ENCODE peak calls at places on chromosomes 3 and 15, in eight cellular contexts. O is Caco-2; I is CD4-positive, CD25-positive, alpha-beta regulatory T cell; S is GM23338; E is psoas muscle; J is mucosa of descending colon; M is stomach; T is OCI-LY7. U is an unnamed sample.

GRCh38 chr3:97927699-97928098 is 44.5 kb downstream of the RIOX2 start:
- DNase-seq in O (peak; percentile 30), I (no peak), E (no peak), M (no peak), J (no peak), S (no peak), T (no peak), U (no peak)

GRCh38 chr3:27428446-27428845 is 55.7 kb downstream of the SLC4A7 start:
- DNase-seq in I (no peak), M (no peak), J (no peak), T (no peak), E (no peak), S (no peak), O (no peak), U (no peak)

GRCh38 chr3:33196538-33196937 is 22.1 kb downstream of the SUSD5 start:
- DNase-seq in I (no peak), T (no peak), M (no peak), J (no peak), S (no peak), E (no peak), O (peak; percentile 42), U (no peak)

GRCh38 chr3:56962200-56962599 is 98.3 kb upstream of the SPATA12 start:
- DNase-seq in I (no peak), J (no peak), O (no peak), S (no peak), M (no peak), E (no peak), T (peak; percentile 41), U (no peak)

GRCh38 chr3:126939347-126939735 is 43.6 kb upstream of the PLXNA1 start:
- DNase-seq in I (no peak), O (no peak), J (no peak), M (no peak), T (no peak), E (no peak), S (peak; percentile 34), U (no peak)

GRCh38 chr3:13346481-13347389 is 73.4 kb downstream of the NUP210 start:
- DNase-seq in I (peak; percentile 60), M (peak; percentile 29), E (peak; percentile 77), O (no peak), J (peak; percentile 33), T (no peak), S (peak; percentile 78), U (peak; percentile 27)

GRCh38 chr3:129122697-129123055 is 1.1 kb upstream of the RAB43 start:
- DNase-seq in S (peak; percentile 66), T (no peak), E (no peak), O (peak; percentile 17), M (peak; percentile 31), I (peak; percentile 22), J (no peak), U (no peak)

GRCh38 chr15:70062321-70062956 is 35.3 kb downstream of the TLE3 start:
- DNase-seq in T (no peak), J (peak; percentile 78), I (no peak), M (peak; percentile 43), O (no peak), E (peak; percentile 77), S (no peak), U (peak; percentile 70)

GRCh38 chr15:76576526-76577279 is 240.1 kb downstream of the ISL2 start:
- DNase-seq in I (no peak), J (peak; percentile 78), E (peak; percentile 55), O (no peak), S (no peak), T (no peak), M (peak; percentile 90), U (peak; percentile 72)

GRCh38 chr3:119279101-119279554 is 15.1 kb upstream of the ARHGAP31 start:
- DNase-seq in S (no peak), I (no peak), J (peak; percentile 60), O (no peak), M (peak; percentile 63), T (no peak), E (no peak), U (peak; percentile 78)

GRCh38 chr3:128486692-128487537 is 6.1 kb downstream of the GATA2 start:
- DNase-seq in T (no peak), M (no peak), E (no peak), J (no peak), S (peak; percentile 64), I (no peak), O (no peak), U (no peak)

GRCh38 chr3:150117076-150117475 is 146.4 kb upstream of the PFN2 start:
- DNase-seq in I (no peak), O (no peak), T (no peak), E (no peak), J (no peak), S (no peak), M (no peak), U (no peak)

GRCh38 chr15:78875107-78875914 is 2.6 kb downstream of the MORF4L1 start:
- DNase-seq in O (no peak), J (no peak), T (peak; percentile 19), E (no peak), I (no peak), S (no peak), M (no peak), U (no peak)

GRCh38 chr15:78880242-78880533 is 7.5 kb downstream of the MORF4L1 start:
- DNase-seq in S (no peak), J (no peak), O (no peak), E (no peak), I (no peak), T (no peak), M (no peak), U (no peak)

GRCh38 chr15:78879517-78880241 is 7.0 kb downstream of the MORF4L1 start:
- DNase-seq in J (no peak), I (no peak), E (no peak), S (no peak), M (no peak), T (no peak), O (no peak), U (no peak)

GRCh38 chr15:78880828-78881227 is 8.1 kb downstream of the MORF4L1 start:
- DNase-seq in I (no peak), O (no peak), M (no peak), E (no peak), T (no peak), J (no peak), S (no peak), U (no peak)

GRCh38 chr15:78878356-78878755 is 5.7 kb downstream of the MORF4L1 start:
- DNase-seq in E (no peak), S (no peak), O (no peak), I (no peak), M (no peak), T (no peak), J (no peak), U (no peak)
- H3K4me1 ChIP-seq in E (peaks cover 74% of the 10 kb centered on the region), S (peaks cover 41% of the 10 kb centered on the region), O (peaks cover 24% of the 10 kb centered on the region), I (peaks cover 68% of the 10 kb centered on the region), M (peaks cover 70% of the 10 kb centered on the region), T (peaks cover 41% of the 10 kb centered on the region), J (peaks cover 32% of the 10 kb centered on the region), U (peaks cover 14% of the 10 kb centered on the region)

GRCh38 chr15:38496151-38496550 is 42.2 kb downstream of the FAM98B start:
- DNase-seq in S (peak; percentile 32), I (no peak), T (no peak), O (no peak), J (no peak), M (no peak), E (no peak), U (no peak)
- H3K36me3 ChIP-seq in S (no peaks in the 10 kb centered on the region), I (peaks cover 95% of the 10 kb centered on the region), T (peaks cover 13% of the 10 kb centered on the region), O (no peaks in the 10 kb centered on the region), J (no peaks in the 10 kb centered on the region), M (peaks cover 9% of the 10 kb centered on the region), E (peaks cover 5% of the 10 kb centered on the region), U (no peaks in the 10 kb centered on the region)

GRCh38 chr15:89129816-89130134 is 41.5 kb downstream of the ABHD2 start:
- DNase-seq in S (no peak), O (no peak), J (no peak), M (no peak), I (no peak), T (no peak), E (no peak), U (no peak)

GRCh38 chr15:89130194-89130593 is 41.9 kb downstream of the ABHD2 start:
- DNase-seq in S (no peak), O (no peak), I (no peak), M (no peak), J (no peak), T (no peak), E (no peak), U (no peak)

GRCh38 chr15:89136084-89136806 is 48.0 kb downstream of the ABHD2 start:
- DNase-seq in J (no peak), M (no peak), T (no peak), O (no peak), I (no peak), E (no peak), S (no peak), U (no peak)

GRCh38 chr15:89129123-89129815 is 41.0 kb downstream of the ABHD2 start:
- DNase-seq in S (peak; percentile 84), T (peak; percentile 58), J (peak; percentile 77), O (peak; percentile 53), E (peak; percentile 71), M (peak; percentile 63), I (peak; percentile 46), U (peak; percentile 39)

DNA sequence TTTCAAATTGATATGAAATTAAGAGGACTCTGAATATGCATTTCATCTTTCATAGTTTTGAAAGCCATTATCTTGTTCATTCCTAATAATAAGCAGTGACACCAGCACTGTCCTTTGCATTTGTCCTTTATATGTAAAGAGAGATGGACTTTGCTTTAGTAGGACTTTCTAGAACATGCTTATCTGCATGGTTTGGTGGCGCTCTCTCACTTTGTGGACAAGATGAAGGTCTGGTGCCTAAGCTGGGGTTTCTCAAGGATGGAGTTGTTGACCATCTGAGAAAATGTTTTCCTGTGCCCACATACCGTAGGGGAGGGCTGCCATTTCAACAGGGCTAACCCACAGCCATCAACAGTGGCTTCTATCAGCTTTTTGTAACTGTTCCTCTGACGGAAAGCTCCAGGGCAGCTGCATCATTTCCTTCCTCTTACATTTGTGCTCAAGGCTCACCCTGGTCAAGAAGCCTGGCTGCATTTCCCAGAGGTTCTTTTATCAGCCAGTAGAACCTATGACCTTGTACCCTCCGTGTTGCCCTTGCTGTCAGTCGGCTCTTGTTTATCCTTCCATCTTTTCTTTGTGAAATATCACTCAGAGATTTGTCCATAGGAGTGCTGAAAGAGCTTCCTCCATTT is 44.5 kb downstream of the ABHD2 start:
- DNase-seq in O (no peak), J (no peak), S (no peak), E (no peak), M (no peak), I (no peak), T (no peak), U (peak; percentile 53)
- H3K4me1 ChIP-seq in O (peaks cover 32% of the 10 kb centered on the region), J (peaks cover 21% of the 10 kb centered on the region), S (no peaks in the 10 kb centered on the region), E (peaks cover 47% of the 10 kb centered on the region), M (peaks cover 71% of the 10 kb centered on the region), I (no peaks in the 10 kb centered on the region), T (no peaks in the 10 kb centered on the region), U (peaks cover 45% of the 10 kb centered on the region)

GRCh38 chr3:82883072-82883471 is 1121.6 kb upstream of the GBE1 start:
- DNase-seq in S (no peak), E (no peak), M (no peak), O (no peak), J (no peak), I (no peak), T (no peak), U (no peak)
- H3K36me3 ChIP-seq in S (no peaks in the 10 kb centered on the region), E (no peaks in the 10 kb centered on the region), M (no peaks in the 10 kb centered on the region), O (no peaks in the 10 kb centered on the region), J (no peaks in the 10 kb centered on the region), I (no peaks in the 10 kb centered on the region), T (no peaks in the 10 kb centered on the region), U (no peaks in the 10 kb centered on the region)

DNA sequence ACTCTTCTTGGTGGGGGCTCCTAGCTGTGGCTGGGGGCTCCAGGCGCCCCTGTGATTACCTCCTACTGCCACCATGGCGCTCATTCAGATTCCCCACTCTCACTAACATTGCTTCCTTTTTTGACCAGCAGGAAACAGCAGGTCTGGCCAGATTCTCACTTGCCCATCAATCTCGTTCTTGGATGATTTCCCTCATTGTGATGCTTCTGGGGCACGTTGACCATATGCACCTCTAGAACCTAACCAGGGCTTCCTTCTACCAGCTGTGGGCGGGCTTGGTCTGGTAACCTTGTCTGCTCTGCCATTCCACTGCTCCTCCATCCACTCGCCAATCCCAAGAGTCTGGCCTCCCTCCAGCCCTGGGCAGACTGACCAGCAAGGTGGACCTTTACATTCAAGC is 35.9 kb upstream of the PTPN23 start:
- DNase-seq in O (no peak), M (no peak), T (no peak), S (no peak), E (no peak), J (no peak), I (no peak), U (no peak)
- H3K4me1 ChIP-seq in O (peaks cover 13% of the 10 kb centered on the region), M (no peaks in the 10 kb centered on the region), T (peaks cover 21% of the 10 kb centered on the region), S (no peaks in the 10 kb centered on the region), E (peaks cover 4% of the 10 kb centered on the region), J (no peaks in the 10 kb centered on the region), I (no peaks in the 10 kb centered on the region), U (no peaks in the 10 kb centered on the region)

U was measured in heart right ventricle.